ENCODE peak calls at places on chromosomes 12 and 14, in four cellular contexts. G, C, J and F are unnamed samples.

GRCh38 chr14:32846821-32847220 is 91.9 kb upstream of the NPAS3 start:
- DNase-seq in J (no peak), G (no peak), C (no peak), F (no peak)

GRCh38 chr14:69023035-69023434 is 43.9 kb upstream of the ACTN1 start:
- DNase-seq in C (no peak), J (no peak), G (no peak), F (no peak)

GRCh38 chr14:61671086-61671485 is 24.2 kb upstream of the HIF1A start:
- DNase-seq in J (no peak), G (no peak), C (no peak), F (no peak)

GRCh38 chr12:27539191-27539631 is 15.2 kb downstream of the PPFIBP1 start:
- DNase-seq in C (no peak), J (no peak), G (no peak), F (no peak)

GRCh38 chr14:93049295-93049694 is 66.4 kb downstream of the ITPK1 start:
- DNase-seq in G (no peak), C (no peak), J (no peak), F (peak)

GRCh38 chr14:89430271-89430620 is 13.2 kb upstream of the FOXN3 start:
- DNase-seq in J (no peak), G (no peak), C (no peak), F (no peak)

GRCh38 chr14:21505009-21505553 is 6.1 kb downstream of the METTL3 start:
- DNase-seq in G (no peak), J (no peak), C (no peak), F (no peak)

GRCh38 chr12:131045705-131046460 is 92.2 kb downstream of the ADGRD1 start:
- DNase-seq in C (no peak), G (no peak), J (no peak), F (no peak)

GRCh38 chr14:61557262-61557661 is 138.1 kb upstream of the HIF1A start:
- DNase-seq in G (no peak), C (no peak), J (no peak), F (no peak)

GRCh38 chr12:47811070-47811391 is 8.7 kb downstream of the HDAC7 start:
- DNase-seq in C (no peak), G (peak), J (no peak), F (no peak)

GRCh38 chr12:45762185-45763110 is 32.9 kb downstream of the ARID2 start:
- DNase-seq in C (no peak), G (no peak), J (peak), F (peak)

GRCh38 chr14:23071975-23072539 is 14.7 kb upstream of the CDH24 start:
- DNase-seq in G (peak), C (no peak), J (no peak), F (no peak)

GRCh38 chr12:113097716-113098427 is 37.7 kb downstream of the RASAL1 start:
- DNase-seq in C (no peak), J (no peak), G (peak), F (peak)

GRCh38 chr12:97075583-97076268 is 168.7 kb downstream of the NEDD1 start:
- DNase-seq in J (no peak), G (no peak), C (no peak), F (peak)

GRCh38 chr14:61841145-61841544 is 78.9 kb downstream of the SNAPC1 start:
- DNase-seq in C (no peak), G (no peak), J (no peak), F (peak)

GRCh38 chr14:52650774-52651173 is 44.6 kb downstream of the ERO1A start:
- DNase-seq in G (no peak), J (no peak), C (no peak), F (no peak)

GRCh38 chr14:66746316-66747006 is 238.5 kb downstream of the GPHN start:
- DNase-seq in J (peak), G (no peak), C (no peak), F (no peak)

GRCh38 chr12:4330203-4330602 is 9.2 kb downstream of the TIGAR start:
- DNase-seq in J (no peak), C (no peak), G (no peak), F (no peak)

GRCh38 chr12:115572440-115572839 is 705.1 kb downstream of the MED13L start:
- DNase-seq in J (no peak), G (no peak), C (no peak), F (no peak)

GRCh38 chr12:103470664-103471063 is 25.1 kb downstream of the C12orf42 start:
- DNase-seq in C (peak), G (no peak), J (no peak), F (no peak)

GRCh38 chr14:38122241-38122640 is 85.5 kb upstream of the SSTR1 start:
- DNase-seq in J (no peak), G (no peak), C (no peak), F (no peak)

GRCh38 chr12:107379852-107380567 is 286.7 kb upstream of the CRY1 start:
- DNase-seq in J (peak), C (no peak), G (no peak), F (peak)

GRCh38 chr12:115504241-115504941 is 773.1 kb downstream of the MED13L start:
- DNase-seq in C (no peak), G (no peak), J (no peak), F (no peak)

GRCh38 chr14:90576581-90576980 is 179.8 kb downstream of the CALM1 start:
- DNase-seq in J (peak), G (no peak), C (no peak), F (no peak)

GRCh38 chr14:37202265-37202664 is 4.5 kb downstream of the MIPOL1 start:
- DNase-seq in J (no peak), G (no peak), C (no peak), F (no peak)

GRCh38 chr12:118536306-118536900 is 160.0 kb downstream of the SUDS3 start:
- DNase-seq in J (no peak), G (peak), C (no peak), F (no peak)

GRCh38 chr14:65131176-65131765 is 29.0 kb upstream of the MAX start:
- DNase-seq in C (no peak), G (no peak), J (peak), F (no peak)

GRCh38 chr12:124094733-124095132 is 121.7 kb downstream of the ZNF664 start:
- DNase-seq in C (no peak), G (no peak), J (no peak), F (no peak)

GRCh38 chr14:24817638-24818053 is 183.7 kb upstream of the GZMB start:
- DNase-seq in G (peak), J (peak), C (no peak), F (no peak)